ENCODE peak calls at places on chromosomes 6 and 20, in six cellular contexts. U, K, D, S, W and F are unnamed samples.

GRCh38 chr6:77264970-77265369 is 198.3 kb downstream of the HTR1B start:
- DNase-seq in U (no peak), W (no peak), D (no peak), K (no peak), S (no peak), F (no peak)

GRCh38 chr6:27605401-27606342 is 132.8 kb upstream of the ZNF184 start:
- DNase-seq in W (peak; percentile 79), S (no peak), K (peak; percentile 85), U (no peak), D (no peak), F (peak; percentile 87)

GRCh38 chr6:163427498-163428254 is 13.2 kb downstream of the QKI start:
- DNase-seq in D (no peak), K (peak; percentile 82), W (peak; percentile 85), U (no peak), S (no peak), F (peak; percentile 64)

GRCh38 chr6:6546318-6547110 is 42.0 kb upstream of the LY86 start:
- DNase-seq in D (no peak), W (no peak), U (peak; percentile 64), S (no peak), K (no peak), F (peak; percentile 18)

GRCh38 chr20:7302256-7302655 is 534.8 kb downstream of the BMP2 start:
- DNase-seq in K (no peak), D (no peak), U (no peak), S (no peak), W (no peak), F (no peak)

GRCh38 chr20:19880256-19881079 is 122.4 kb downstream of the RIN2 start:
- DNase-seq in D (no peak), K (no peak), W (peak; percentile 86), S (no peak), U (no peak), F (peak; percentile 78)

GRCh38 chr20:38471245-38471644 is 1.4 kb upstream of the RALGAPB start:
- DNase-seq in D (no peak), S (no peak), K (no peak), U (no peak), W (no peak), F (no peak)

GRCh38 chr6:1809359-1809988 is 199.8 kb downstream of the FOXC1 start:
- DNase-seq in K (no peak), S (no peak), W (no peak), D (no peak), U (no peak), F (no peak)

GRCh38 chr6:117547688-117548621 is 54.4 kb downstream of the GOPC start:
- DNase-seq in W (peak; percentile 70), U (peak; percentile 41), D (peak; percentile 38), K (no peak), S (peak; percentile 25), F (peak; percentile 86)